ENCODE peak calls at places on chromosomes 4 and X, in four cellular contexts. G is GM12878, S is K562, A is HepG2. Q is an unnamed sample.

GRCh38 chr4:118281611-118282442 is 71.0 kb downstream of the PRSS12 start:
- DNase-seq in S (peak), A (peak), G (no peak), Q (no peak)

GRCh38 chrX:137072396-137072795 is 38.6 kb upstream of the GPR101 start:
- DNase-seq in G (no peak), A (no peak), S (no peak), Q (no peak)

GRCh38 chrX:69025802-69026301 is 139.4 kb downstream of the PJA1 start:
- DNase-seq in S (no peak), A (no peak), G (no peak), Q (peak)

GRCh38 chrX:118637997-118638396 is 89.4 kb upstream of the IL13RA1 start:
- DNase-seq in S (no peak), A (peak), G (no peak), Q (peak)

GRCh38 chrX:140817943-140818342 is 108.4 kb downstream of the LINC00632 start:
- DNase-seq in A (no peak), S (peak), G (no peak), Q (peak)

GRCh38 chrX:101257448-101258259 is 33.5 kb downstream of the TAF7L start:
- DNase-seq in S (no peak), G (no peak), A (peak), Q (no peak)

GRCh38 chr4:147599764-147600163 is 17.4 kb upstream of the TMEM184C start:
- DNase-seq in S (no peak), A (no peak), G (no peak), Q (no peak)

GRCh38 chr4:107519057-107519456 is 201.0 kb downstream of the PAPSS1 start:
- DNase-seq in G (no peak), S (no peak), A (peak), Q (peak)

GRCh38 chr4:82423245-82424054 is 6.8 kb downstream of the HNRNPDL start:
- DNase-seq in A (no peak), G (no peak), S (no peak), Q (peak)
- TF ChIP-seq RAD21 in A (no peak), G (no peak), S (no peak), Q (no peak)

GRCh38 chr4:77344001-77344400 is 187.0 kb downstream of the CCNG2 start:
- DNase-seq in S (no peak), G (no peak), A (no peak), Q (no peak)

GRCh38 chr4:77336411-77337142 is 179.6 kb downstream of the CCNG2 start:
- DNase-seq in A (no peak), S (no peak), G (no peak), Q (no peak)

GRCh38 chr4:77344784-77345183 is 187.8 kb downstream of the CCNG2 start:
- DNase-seq in A (no peak), S (no peak), G (peak), Q (no peak)

GRCh38 chr4:77347341-77347740 is 190.3 kb downstream of the CCNG2 start:
- DNase-seq in S (no peak), G (no peak), A (peak), Q (no peak)

DNA sequence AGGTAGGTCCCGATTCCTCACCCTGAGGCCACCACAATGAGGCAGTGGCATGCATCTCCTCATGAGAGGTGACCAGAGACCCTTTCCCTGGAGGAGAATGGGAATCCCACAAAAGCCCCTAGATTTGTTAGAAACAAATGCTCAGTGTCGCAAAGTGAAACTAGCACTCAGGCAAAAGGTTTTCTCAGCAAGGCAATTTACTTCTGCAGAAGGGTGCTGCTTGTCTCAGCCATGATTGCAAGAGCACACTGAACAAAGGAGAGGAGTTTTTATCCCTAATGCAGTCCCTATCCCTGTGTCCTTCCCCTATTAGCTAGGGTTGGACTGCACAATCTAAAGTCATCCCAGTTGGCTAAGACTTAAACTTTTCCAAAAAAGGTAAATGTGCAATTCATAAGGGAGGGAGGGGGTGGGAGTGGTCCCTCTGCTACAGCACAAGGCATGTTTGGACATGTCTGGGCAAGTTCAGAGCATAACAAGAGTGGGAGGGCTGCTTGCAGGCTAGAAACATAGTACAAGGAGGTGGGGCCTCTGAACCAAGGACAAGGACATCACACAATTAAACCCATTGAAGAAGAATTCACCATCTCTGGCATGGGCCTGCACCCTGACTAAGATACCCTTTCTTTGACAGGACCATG is 185.3 kb downstream of the CCNG2 start:
- DNase-seq in A (no peak), G (no peak), S (no peak), Q (no peak)
- TF ChIP-seq CHD4 in A (no peak), G (no peak), S (no peak), Q (no peak)

DNA sequence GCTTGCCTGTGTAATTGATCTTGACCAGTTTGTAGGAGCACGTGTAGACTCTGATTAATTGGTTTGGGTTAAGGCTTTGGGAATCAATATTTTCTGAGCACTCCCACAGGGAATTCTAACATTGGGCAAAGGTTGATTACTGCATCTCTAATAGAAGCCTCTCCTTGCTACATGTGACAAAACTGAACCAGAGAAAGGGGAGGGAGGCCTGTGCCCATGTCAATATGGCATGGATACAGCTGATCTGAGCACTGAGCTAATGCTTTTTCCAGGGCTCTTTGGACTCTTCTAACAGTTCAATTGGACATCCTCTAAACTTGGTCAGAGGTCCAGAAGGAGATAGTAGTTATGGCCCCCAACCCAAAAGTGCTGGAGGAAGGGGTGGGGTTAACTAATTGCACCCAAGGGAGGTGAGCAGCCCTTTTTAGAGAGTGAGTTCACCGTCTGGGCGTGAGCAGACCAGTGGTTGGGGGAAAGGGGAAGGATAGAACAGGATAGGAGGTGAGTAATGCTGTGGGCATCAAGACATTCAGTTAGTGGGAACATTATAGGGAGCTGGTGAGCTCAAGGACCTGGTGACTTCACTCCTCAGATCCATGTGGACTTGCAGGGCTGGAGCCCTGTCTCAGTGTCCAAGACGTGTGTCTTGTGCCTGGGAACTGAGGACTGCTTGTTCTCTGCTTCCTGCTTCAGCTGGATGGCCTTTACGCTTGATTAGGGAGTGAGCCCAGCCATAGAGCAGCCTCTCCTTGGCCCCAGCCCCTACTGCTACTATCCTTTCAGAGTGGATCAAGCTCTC is 22.8 kb downstream of the MSN start:
- DNase-seq in G (no peak), A (no peak), S (no peak), Q (no peak)
- TF ChIP-seq RAD21 in G (no peak), A (no peak), S (no peak), Q (no peak)

GRCh38 chrX:128975716-128976115 is 547.6 kb downstream of the SMARCA1 start:
- DNase-seq in A (peak), S (peak), G (no peak), Q (peak)
- TF ChIP-seq CHD4 in A (no peak), S (no peak), G (no peak), Q (no peak)

DNA sequence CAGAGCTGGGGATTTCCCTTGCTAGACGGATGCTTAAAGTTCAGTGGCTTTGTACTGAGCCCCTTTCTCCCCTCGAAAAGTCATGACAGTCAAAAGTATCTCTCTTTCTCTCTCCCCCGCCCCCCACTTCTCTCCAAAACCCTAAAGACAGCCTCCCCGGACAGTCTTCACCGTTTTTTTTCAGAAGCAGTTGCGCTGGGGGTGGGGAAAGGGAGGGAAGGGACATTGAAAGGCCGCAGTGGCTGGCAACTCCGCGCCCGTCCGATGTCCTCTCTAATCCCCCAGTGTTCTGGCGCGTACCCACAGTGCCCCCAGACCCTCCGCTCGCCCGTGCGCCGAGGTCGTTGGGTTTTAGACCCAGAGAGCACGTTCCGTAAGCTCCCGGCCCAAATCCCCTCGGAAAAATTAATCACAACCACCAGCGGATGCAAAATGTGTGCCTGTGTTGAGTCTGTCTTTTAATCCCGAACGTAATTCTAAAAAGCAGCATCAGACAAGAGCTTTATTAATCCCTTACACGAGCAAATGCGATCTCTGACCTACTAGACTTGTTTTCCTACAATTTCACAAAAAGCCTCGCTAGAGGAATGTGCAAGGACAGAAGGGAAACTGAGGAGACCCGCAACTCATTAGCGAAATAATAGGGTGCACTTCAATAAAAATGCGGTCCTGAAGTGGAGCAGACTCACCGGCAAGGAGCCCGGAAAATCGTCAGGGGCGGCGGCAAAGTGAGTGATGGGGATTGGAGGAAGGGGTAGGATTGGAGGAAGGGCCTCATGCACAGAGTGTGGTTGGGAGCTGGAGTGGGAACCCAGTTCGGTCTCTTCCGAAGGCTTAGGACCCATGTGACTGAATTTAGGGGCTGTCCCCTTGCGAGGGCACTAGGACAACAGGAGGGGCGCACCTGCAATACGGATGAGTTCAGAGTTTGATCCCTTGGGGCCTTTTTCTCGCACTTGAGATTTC is 12.2 kb upstream of the PRDM8 start:
- DNase-seq in A (no peak), S (no peak), G (no peak), Q (no peak)
- TF ChIP-seq RAD21 in A (no peak), S (no peak), G (no peak), Q (no peak)

GRCh38 chr4:184268574-184269160 is 51.0 kb upstream of the ENPP6 start:
- DNase-seq in S (peak), A (no peak), G (no peak), Q (peak)
- TF ChIP-seq CHD4 in S (no peak), A (no peak), G (no peak), Q (no peak)

Q was measured in A549.